ENCODE peak calls at places on chromosome 9, in ten cellular contexts. W, H, R, X, F, O, J, D, Q and I are unnamed samples.
A peak's percentile ranks its signal among the peaks of the same experiment; 100 is the strongest.

GRCh38 chr9:122382901-122383850 is 12.4 kb downstream of the PTGS1 start:
- DNase-seq in W (no peak), H (peak; percentile 87), R (peak; percentile 69), X (no peak), F (no peak), O (no peak), J (peak; percentile 88), D (peak; percentile 95), Q (no peak), I (no peak)

GRCh38 chr9:133074111-133074651 is 12.4 kb downstream of the CEL start:
- DNase-seq in W (no peak), H (peak; percentile 39), R (peak; percentile 80), X (no peak), F (no peak), O (peak; percentile 46), J (peak; percentile 81), D (peak; percentile 67), Q (peak; percentile 63), I (no peak)

GRCh38 chr9:38417003-38417965 is 7.0 kb downstream of the IGFBPL1 start:
- DNase-seq in W (no peak), H (no peak), R (peak; percentile 18), X (no peak), F (peak; percentile 63), O (no peak), J (no peak), D (no peak), Q (no peak), I (no peak)

GRCh38 chr9:133955821-133956411 is 36.2 kb downstream of the VAV2 start:
- DNase-seq in W (no peak), H (peak; percentile 59), R (peak; percentile 70), X (no peak), F (peak; percentile 60), O (no peak), J (peak; percentile 22), D (peak; percentile 15), Q (peak; percentile 33), I (no peak)

GRCh38 chr9:89497181-89497963 is 541 bp downstream of the SEMA4D start:
- DNase-seq in W (no peak), H (no peak), R (no peak), X (no peak), F (peak; percentile 52), O (no peak), J (no peak), D (no peak), Q (no peak), I (peak; percentile 26)

GRCh38 chr9:35749515-35750255 is 598 bp downstream of the RGP1 start:
- DNase-seq in W (no peak), H (no peak), R (peak; percentile 41), X (no peak), F (peak; percentile 42), O (no peak), J (no peak), D (peak; percentile 7), Q (peak; percentile 48), I (no peak)

GRCh38 chr9:21559402-21560280 is 77.5 kb upstream of the IFNE start:
- DNase-seq in W (no peak), H (peak; percentile 83), R (peak; percentile 89), X (no peak), F (peak; percentile 76), O (peak; percentile 48), J (peak; percentile 69), D (peak; percentile 79), Q (peak; percentile 68), I (peak; percentile 17)

GRCh38 chr9:4985376-4986266 is 549 bp downstream of the JAK2 start:
- DNase-seq in W (no peak), H (peak; percentile 49), R (peak; percentile 65), X (no peak), F (peak; percentile 49), O (peak; percentile 28), J (peak; percentile 36), D (peak; percentile 47), Q (peak; percentile 31), I (no peak)

GRCh38 chr9:15851766-15852165 is 298.9 kb downstream of the CCDC171 start:
- DNase-seq in W (no peak), H (no peak), R (no peak), X (no peak), F (no peak), O (no peak), J (no peak), D (no peak), Q (no peak), I (no peak)

GRCh38 chr9:15182003-15182695 is 124.9 kb downstream of the TTC39B start:
- DNase-seq in W (no peak), H (no peak), R (no peak), X (no peak), F (no peak), O (no peak), J (no peak), D (no peak), Q (no peak), I (no peak)

GRCh38 chr9:121399883-121400607 is 30.0 kb upstream of the STOM start:
- DNase-seq in W (no peak), H (peak; percentile 86), R (peak; percentile 85), X (peak; percentile 37), F (peak; percentile 12), O (peak; percentile 78), J (peak; percentile 83), D (peak; percentile 91), Q (peak; percentile 13), I (no peak)

GRCh38 chr9:132769895-132770774 is 99.9 kb downstream of the GTF3C4 start:
- DNase-seq in W (peak; percentile 91), H (peak; percentile 75), R (peak; percentile 74), X (no peak), F (peak; percentile 72), O (no peak), J (peak; percentile 55), D (peak; percentile 53), Q (peak; percentile 75), I (peak; percentile 66)

GRCh38 chr9:10265102-10265708 is 347.6 kb downstream of the PTPRD start:
- DNase-seq in W (no peak), H (peak; percentile 71), R (peak; percentile 2), X (no peak), F (no peak), O (peak; percentile 92), J (no peak), D (peak; percentile 77), Q (no peak), I (no peak)

GRCh38 chr9:77833686-77834429 is 185.7 kb upstream of the GNA14 start:
- DNase-seq in W (no peak), H (no peak), R (no peak), X (no peak), F (no peak), O (no peak), J (peak; percentile 76), D (peak; percentile 77), Q (no peak), I (no peak)

GRCh38 chr9:87256973-87257372 is 240.7 kb upstream of the DAPK1 start:
- DNase-seq in W (no peak), H (peak; percentile 66), R (peak; percentile 80), X (no peak), F (no peak), O (no peak), J (no peak), D (no peak), Q (no peak), I (no peak)

GRCh38 chr9:81118416-81118815 is 570.9 kb downstream of the TLE1 start:
- DNase-seq in W (no peak), H (no peak), R (no peak), X (no peak), F (no peak), O (no peak), J (no peak), D (no peak), Q (no peak), I (no peak)

GRCh38 chr9:81112638-81113037 is 576.7 kb downstream of the TLE1 start:
- DNase-seq in W (no peak), H (no peak), R (no peak), X (no peak), F (no peak), O (no peak), J (no peak), D (no peak), Q (no peak), I (no peak)

GRCh38 chr9:81113408-81114124 is 575.8 kb downstream of the TLE1 start:
- DNase-seq in W (no peak), H (no peak), R (no peak), X (no peak), F (no peak), O (no peak), J (no peak), D (no peak), Q (no peak), I (no peak)

GRCh38 chr9:81116340-81117207 is 572.8 kb downstream of the TLE1 start:
- DNase-seq in W (no peak), H (no peak), R (peak; percentile 7), X (no peak), F (peak; percentile 68), O (no peak), J (no peak), D (no peak), Q (no peak), I (no peak)
- TF ChIP-seq CTCF in W (no peak), H (no peak), R (no peak), X (no peak), F (peak; percentile 9), O (no peak), J (no peak), D (no peak), Q (no peak), I (no peak)

GRCh38 chr9:126688617-126689016 is 74.9 kb downstream of the LMX1B start:
- DNase-seq in W (no peak), H (no peak), R (no peak), X (no peak), F (no peak), O (no peak), J (no peak), D (no peak), Q (no peak), I (no peak)
- TF ChIP-seq CTCF in W (no peak), H (no peak), R (no peak), X (no peak), F (no peak), O (no peak), J (no peak), D (no peak), Q (no peak), I (no peak)

DNA sequence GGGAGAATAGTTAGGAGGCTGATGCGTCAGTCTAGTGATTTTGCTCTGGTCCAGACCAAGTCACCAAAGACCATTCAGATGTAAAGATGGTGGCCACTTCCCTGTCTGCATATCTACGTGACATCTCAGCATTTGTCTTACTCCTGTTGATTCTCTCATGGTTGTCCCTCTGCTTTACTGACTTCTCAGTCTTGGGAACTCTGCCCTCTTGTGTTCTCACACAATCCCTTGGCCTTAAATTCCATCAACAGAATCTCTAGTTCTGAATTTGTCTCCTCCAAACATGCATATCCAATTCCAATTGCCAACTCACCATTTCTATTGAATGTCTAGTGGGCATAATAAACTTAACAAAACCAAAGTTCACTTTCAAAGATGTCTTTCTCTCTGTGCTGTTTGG is 147.8 kb downstream of the SLC24A2 start:
- DNase-seq in W (no peak), H (peak; percentile 30), R (peak; percentile 1), X (no peak), F (no peak), O (no peak), J (peak; percentile 0), D (peak; percentile 19), Q (no peak), I (no peak)
- TF ChIP-seq CTCF in W (no peak), H (peak; percentile 40), R (no peak), X (no peak), F (no peak), O (no peak), J (peak; percentile 27), D (peak; percentile 21), Q (no peak), I (no peak)

DNA sequence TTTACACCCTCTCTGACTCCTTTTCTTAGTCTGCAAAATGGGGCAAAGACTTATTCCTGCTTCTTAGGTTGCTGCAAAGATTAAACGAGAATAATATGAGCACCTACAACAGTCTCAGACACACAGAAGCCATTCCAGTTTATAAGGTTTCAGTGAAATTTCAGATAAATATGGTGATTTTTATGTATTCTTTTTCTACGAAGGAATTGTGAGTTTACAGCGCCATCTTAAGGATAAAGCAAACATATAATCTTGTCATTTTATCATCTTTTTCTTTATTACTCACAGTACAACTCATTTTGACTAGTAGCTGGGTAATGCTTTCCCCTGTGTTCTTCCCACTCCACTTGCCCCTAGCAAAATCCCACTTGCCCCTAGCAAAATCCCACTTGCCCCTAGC is 29.2 kb upstream of the SMC5 start:
- DNase-seq in W (no peak), H (peak; percentile 46), R (peak; percentile 70), X (no peak), F (no peak), O (peak; percentile 55), J (peak; percentile 44), D (peak; percentile 66), Q (no peak), I (no peak)
- TF ChIP-seq CTCF in W (peak; percentile 29), H (peak; percentile 36), R (peak; percentile 33), X (peak; percentile 35), F (no peak), O (peak; percentile 79), J (peak; percentile 48), D (peak; percentile 22), Q (peak; percentile 10), I (no peak)